ENCODE peak calls at places on chromosomes 11 and 22, in seven cellular contexts. B is germinal center, V is HTR-8/SVneo, E is occipital lobe, K is astrocyte of the cerebellum, N is LoVo, R is cardiac muscle cell. A is an unnamed sample.

GRCh38 chr11:64764753-64765152 is 5.0 kb upstream of the PYGM start:
- DNase-seq in K (no peak), E (no peak), R (no peak), B (no peak), N (no peak), V (no peak), A (no peak)

GRCh38 chr22:41598081-41598480 is 8.4 kb upstream of the PMM1 start:
- DNase-seq in V (peak), K (peak), B (no peak), R (peak), E (no peak), N (no peak), A (no peak)

GRCh38 chr11:114586797-114587196 is 8.8 kb downstream of the NXPE4 start:
- DNase-seq in B (no peak), K (no peak), V (no peak), E (no peak), R (peak), N (no peak), A (no peak)

GRCh38 chr11:113493205-113493604 is 18.0 kb upstream of the DRD2 start:
- DNase-seq in R (no peak), E (no peak), B (no peak), V (no peak), K (no peak), N (no peak), A (no peak)

GRCh38 chr11:111372538-111372937 is 6.5 kb downstream of the POU2AF1 start:
- DNase-seq in V (no peak), N (no peak), E (no peak), B (no peak), K (no peak), R (no peak), A (no peak)

GRCh38 chr22:24091551-24092420 is 80.7 kb downstream of the CABIN1 start:
- DNase-seq in N (no peak), B (no peak), E (peak), K (no peak), V (no peak), R (no peak), A (no peak)

GRCh38 chr11:129402196-129402595 is 26.5 kb downstream of the BARX2 start:
- DNase-seq in N (no peak), V (no peak), R (no peak), K (no peak), B (no peak), E (no peak), A (no peak)

GRCh38 chr11:74311352-74311926 is at the start of gene P4HA3:
- DNase-seq in N (peak), K (no peak), R (peak), E (no peak), B (peak), V (peak), A (no peak)

GRCh38 chr11:113373981-113374560 is 13.5 kb upstream of the ANKK1 start:
- DNase-seq in V (no peak), R (peak), N (no peak), K (no peak), E (no peak), B (no peak), A (no peak)

GRCh38 chr22:40202225-40202944 is 24.7 kb downstream of the TNRC6B start:
- DNase-seq in E (no peak), R (no peak), N (no peak), K (no peak), B (no peak), V (no peak), A (no peak)

GRCh38 chr22:35519306-35520000 is 21.2 kb upstream of the RASD2 start:
- DNase-seq in N (no peak), K (no peak), B (no peak), V (no peak), E (no peak), R (no peak), A (no peak)

GRCh38 chr11:2507945-2508749 is 63.3 kb downstream of the KCNQ1 start:
- DNase-seq in N (no peak), E (no peak), K (no peak), R (no peak), V (no peak), B (peak), A (no peak)

GRCh38 chr22:18035740-18036139 is 11.4 kb upstream of the MICAL3 start:
- DNase-seq in E (no peak), R (peak), N (peak), K (no peak), V (no peak), B (no peak), A (no peak)

GRCh38 chr11:5891216-5891800 is 1.7 kb upstream of the OR52E5 start:
- DNase-seq in K (no peak), N (peak), E (no peak), V (no peak), R (peak), B (peak), A (no peak)

GRCh38 chr22:17874231-17874630 is 100.0 kb upstream of the BID start:
- DNase-seq in K (no peak), N (no peak), E (no peak), R (no peak), B (no peak), V (no peak), A (no peak)

GRCh38 chr11:105862736-105863367 is 159.2 kb downstream of the MSANTD4 start:
- DNase-seq in R (peak), N (peak), K (peak), B (peak), V (peak), E (no peak), A (no peak)

GRCh38 chr11:60950933-60951610 is 904 bp downstream of the SLC15A3 start:
- DNase-seq in E (no peak), R (peak), N (no peak), K (no peak), B (peak), V (no peak), A (no peak)

GRCh38 chr11:83272627-83273026 is 13.5 kb downstream of the CCDC90B start:
- DNase-seq in R (peak), N (no peak), V (no peak), B (no peak), K (peak), E (no peak), A (no peak)

GRCh38 chr11:6315811-6316425 is 4.4 kb downstream of the CAVIN3 start:
- DNase-seq in N (peak), E (no peak), V (peak), R (peak), K (no peak), B (peak), A (no peak)

GRCh38 chr11:540583-541432 is 3.5 kb downstream of the LRRC56 start:
- DNase-seq in K (no peak), R (no peak), E (no peak), V (no peak), B (no peak), N (no peak), A (no peak)

GRCh38 chr11:66139817-66140216 is 69.7 kb downstream of the PACS1 start:
- DNase-seq in K (no peak), N (no peak), R (no peak), B (no peak), E (no peak), V (no peak), A (no peak)

GRCh38 chr22:44906999-44907644 is 102.7 kb downstream of the PHF21B start:
- DNase-seq in N (no peak), B (no peak), R (no peak), V (no peak), K (no peak), E (no peak), A (no peak)

GRCh38 chr11:27282806-27283205 is 80.2 kb downstream of the CCDC34 start:
- DNase-seq in N (no peak), K (peak), E (no peak), V (no peak), B (no peak), R (peak), A (no peak)

GRCh38 chr22:25136953-25137576 is 62.6 kb upstream of the CRYBB3 start:
- DNase-seq in K (no peak), N (no peak), B (no peak), V (no peak), R (no peak), E (no peak), A (no peak)

GRCh38 chr11:47130541-47130940 is 46.1 kb downstream of the ARFGAP2 start:
- DNase-seq in B (no peak), V (no peak), K (no peak), E (no peak), N (no peak), R (no peak), A (no peak)

GRCh38 chr22:29344137-29344536 is 28.6 kb upstream of the RASL10A start:
- DNase-seq in K (peak), E (peak), B (no peak), N (peak), R (peak), V (peak), A (no peak)

GRCh38 chr22:41197808-41198585 is 7.1 kb upstream of the L3MBTL2 start:
- DNase-seq in B (no peak), E (no peak), V (peak), K (no peak), R (no peak), N (peak), A (peak)

A was measured in caudate nucleus.